ENCODE peak calls at places on chromosomes 1 and 21, in eight cellular contexts. G, M, T, H, I, O, X and C are unnamed samples.

GRCh38 chr1:39933956-39934941 is 20.7 kb upstream of the MFSD2A start:
- DNase-seq in G (peak; percentile 78), O (no peak), I (peak; percentile 98), H (peak; percentile 94), M (no peak), T (peak; percentile 21), X (peak; percentile 75), C (peak; percentile 58)

GRCh38 chr1:214136336-214136735 is 144.6 kb upstream of the SMYD2 start:
- DNase-seq in T (no peak), O (no peak), H (no peak), G (no peak), I (no peak), X (no peak), M (no peak), C (no peak)

GRCh38 chr21:43585924-43586411 is 73.3 kb downstream of the HSF2BP start:
- DNase-seq in H (no peak), M (no peak), T (no peak), X (peak; percentile 90), O (peak; percentile 99), I (no peak), G (peak; percentile 98), C (peak; percentile 67)

GRCh38 chr1:218433744-218434143 is 88.6 kb downstream of the TGFB2 start:
- DNase-seq in M (no peak), H (no peak), X (no peak), T (no peak), G (no peak), O (no peak), I (no peak), C (no peak)

GRCh38 chr21:32803651-32804050 is 32.1 kb upstream of the PAXBP1 start:
- DNase-seq in G (no peak), O (no peak), I (no peak), T (no peak), X (no peak), H (no peak), M (no peak), C (no peak)

GRCh38 chr1:237736372-237737029 is 154.2 kb downstream of the ZP4 start:
- DNase-seq in T (no peak), I (peak; percentile 10), M (peak; percentile 38), O (no peak), H (no peak), X (peak; percentile 11), G (no peak), C (peak; percentile 19)

GRCh38 chr1:89547563-89548485 is 23.2 kb downstream of the LRRC8B start:
- DNase-seq in X (no peak), G (peak; percentile 90), H (no peak), O (no peak), I (no peak), M (no peak), T (peak; percentile 14), C (no peak)

GRCh38 chr21:45355573-45355972 is 49.4 kb upstream of the COL18A1 start:
- DNase-seq in G (no peak), M (no peak), H (no peak), I (no peak), T (no peak), X (no peak), O (no peak), C (no peak)

GRCh38 chr1:37537378-37537777 is 16.7 kb downstream of the SNIP1 start:
- DNase-seq in T (no peak), G (peak; percentile 87), O (peak; percentile 52), I (no peak), M (no peak), H (no peak), X (no peak), C (no peak)

GRCh38 chr1:93919780-93920179 is 10.6 kb upstream of the GCLM start:
- DNase-seq in H (no peak), I (no peak), T (no peak), X (no peak), M (no peak), O (no peak), G (peak; percentile 34), C (no peak)

GRCh38 chr21:44929799-44930542 is 9.3 kb upstream of the ITGB2 start:
- DNase-seq in O (no peak), X (no peak), G (no peak), I (no peak), M (no peak), T (no peak), H (no peak), C (no peak)

GRCh38 chr1:209202826-209203439 is 380.6 kb upstream of the CAMK1G start:
- DNase-seq in M (peak; percentile 55), H (no peak), X (peak; percentile 69), G (peak; percentile 50), T (peak; percentile 56), O (peak; percentile 23), I (no peak), C (peak; percentile 43)

GRCh38 chr1:218945050-218945449 is 228.6 kb upstream of the LYPLAL1 start:
- DNase-seq in H (no peak), T (no peak), G (no peak), I (no peak), M (no peak), X (no peak), O (peak; percentile 6), C (no peak)

GRCh38 chr1:220251272-220251671 is 21.0 kb downstream of the RAB3GAP2 start:
- DNase-seq in O (no peak), H (no peak), T (no peak), G (no peak), I (no peak), M (no peak), X (no peak), C (no peak)

GRCh38 chr1:97869441-97869840 is 51.4 kb downstream of the DPYD start:
- DNase-seq in H (no peak), I (no peak), G (no peak), M (no peak), X (no peak), O (no peak), T (no peak), C (no peak)

GRCh38 chr1:63475761-63476160 is 47.3 kb downstream of the ITGB3BP start:
- DNase-seq in G (no peak), T (no peak), X (no peak), I (no peak), M (no peak), H (no peak), O (no peak), C (no peak)

GRCh38 chr1:199859525-199859924 is 168.0 kb upstream of the NR5A2 start:
- DNase-seq in G (peak; percentile 83), H (no peak), T (no peak), X (peak; percentile 55), O (no peak), I (peak; percentile 90), M (no peak), C (no peak)

GRCh38 chr21:15138475-15138874 is 73.7 kb upstream of the NRIP1 start:
- DNase-seq in M (peak; percentile 71), I (no peak), T (peak; percentile 12), G (no peak), O (no peak), H (no peak), X (no peak), C (peak; percentile 28)

GRCh38 chr1:110221119-110221518 is 11.0 kb downstream of the KCNC4 start:
- DNase-seq in T (no peak), H (no peak), O (no peak), I (no peak), X (no peak), G (no peak), M (no peak), C (no peak)

GRCh38 chr1:170959385-170959784 is 24.1 kb downstream of the MROH9 start:
- DNase-seq in H (no peak), T (no peak), M (no peak), I (no peak), X (no peak), O (no peak), G (no peak), C (no peak)

GRCh38 chr1:10553124-10553523 is 78.4 kb downstream of the PEX14 start:
- DNase-seq in G (no peak), M (no peak), X (no peak), H (no peak), T (no peak), O (no peak), I (no peak), C (no peak)

GRCh38 chr1:223845810-223846667 is at the start of gene TP53BP2:
- DNase-seq in H (peak; percentile 97), M (peak; percentile 100), T (peak; percentile 94), X (peak; percentile 90), I (peak; percentile 80), G (peak; percentile 70), O (peak; percentile 93), C (peak; percentile 96)

GRCh38 chr1:53145942-53146708 is 3.7 kb upstream of the SLC1A7 start:
- DNase-seq in H (peak; percentile 94), T (no peak), G (peak; percentile 98), X (peak; percentile 93), M (peak; percentile 85), O (peak; percentile 98), I (no peak), C (peak; percentile 91)

GRCh38 chr1:33118274-33118673 is 37.3 kb downstream of the AZIN2 start:
- DNase-seq in X (no peak), T (no peak), M (no peak), G (no peak), O (no peak), I (no peak), H (no peak), C (no peak)

GRCh38 chr1:30525980-30526651 is 197.3 kb downstream of the MATN1 start:
- DNase-seq in X (peak; percentile 73), O (peak; percentile 90), T (no peak), M (no peak), G (peak; percentile 65), H (peak; percentile 73), I (no peak), C (peak; percentile 76)

GRCh38 chr1:153536618-153537375 is 1.0 kb upstream of the S100A6 start:
- DNase-seq in X (no peak), I (no peak), H (peak; percentile 80), M (peak; percentile 18), G (peak; percentile 63), O (no peak), T (no peak), C (peak; percentile 59)

GRCh38 chr1:29668761-29669487 is 432.6 kb downstream of the PTPRU start:
- DNase-seq in H (no peak), G (no peak), M (peak; percentile 3), I (no peak), T (no peak), O (no peak), X (no peak), C (no peak)